ENCODE peak calls at places on chromosome 15, in nine cellular contexts. C, J, F, Z, O, D, P, A and Y are unnamed samples.

GRCh38 chr15:101455291-101455916 is 34.1 kb downstream of the PCSK6 start:
- DNase-seq in A (peak; percentile 63), C (no peak), J (no peak), Z (no peak), D (no peak), P (no peak), F (no peak), O (no peak), Y (no peak)

GRCh38 chr15:81061490-81062235 is 60.9 kb downstream of the TLNRD1 start:
- DNase-seq in O (no peak), J (no peak), Z (no peak), C (no peak), F (no peak), D (no peak), A (no peak), P (no peak), Y (no peak)

GRCh38 chr15:70781236-70781635 is 17.9 kb upstream of the UACA start:
- DNase-seq in C (no peak), P (no peak), J (no peak), O (no peak), Z (no peak), D (no peak), A (no peak), F (no peak), Y (no peak)

GRCh38 chr15:41878355-41878699 is 15.5 kb downstream of the SPTBN5 start:
- DNase-seq in P (no peak), C (no peak), D (peak; percentile 54), O (no peak), F (no peak), Z (no peak), A (no peak), J (no peak), Y (no peak)

GRCh38 chr15:83030021-83030420 is 18.6 kb upstream of the C15orf40 start:
- DNase-seq in F (no peak), C (no peak), Z (no peak), D (no peak), O (no peak), J (no peak), P (no peak), A (no peak), Y (no peak)

GRCh38 chr15:51672100-51672731 is 9.1 kb upstream of the SCG3 start:
- DNase-seq in J (no peak), A (peak; percentile 67), C (no peak), O (no peak), F (no peak), Z (no peak), P (no peak), D (no peak), Y (no peak)

GRCh38 chr15:48533982-48534381 is 111.5 kb downstream of the FBN1 start:
- DNase-seq in C (no peak), D (no peak), Z (no peak), P (no peak), J (no peak), O (no peak), F (no peak), A (no peak), Y (no peak)

GRCh38 chr15:40313531-40314398 is 6.0 kb upstream of the PLCB2 start:
- DNase-seq in O (no peak), Z (no peak), D (peak; percentile 89), P (peak; percentile 85), C (no peak), F (peak; percentile 74), J (peak; percentile 53), A (no peak), Y (peak; percentile 23)

GRCh38 chr15:51737538-51738305 is at the start of gene LYSMD2:
- DNase-seq in D (peak; percentile 78), Z (peak; percentile 64), O (no peak), C (peak; percentile 59), J (no peak), P (peak; percentile 79), F (peak; percentile 89), A (peak; percentile 74), Y (peak; percentile 81)

DNA sequence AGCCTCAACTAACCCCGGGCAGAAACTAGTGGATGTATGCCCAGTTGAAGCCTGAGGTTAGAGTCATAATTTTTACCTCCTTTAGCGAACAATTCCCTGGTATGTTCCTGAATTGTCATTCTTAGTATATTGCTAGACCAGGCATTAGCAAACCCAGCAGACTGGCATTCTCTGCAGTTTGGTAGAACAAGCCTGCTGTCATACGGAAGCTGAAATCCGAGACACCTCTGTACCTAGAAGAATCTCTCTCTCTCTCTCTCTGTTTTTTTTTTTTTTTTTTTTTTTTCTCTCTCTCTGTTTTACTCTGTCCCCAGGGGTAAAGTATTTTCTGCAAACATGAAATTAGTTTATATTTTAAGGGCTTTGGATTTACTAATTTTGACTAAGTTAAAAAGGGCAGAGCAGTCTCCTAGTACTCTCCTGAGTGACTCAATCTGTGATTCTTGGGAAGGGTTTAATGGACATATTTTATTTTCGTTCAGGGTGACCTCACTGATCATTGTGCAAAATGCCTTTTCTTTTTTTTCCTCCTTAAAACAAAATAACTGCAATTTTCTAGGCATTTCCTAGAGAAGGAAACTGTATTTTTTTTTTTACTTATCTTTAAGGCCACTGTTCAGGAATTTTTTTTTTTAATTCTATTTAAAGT is 133.6 kb upstream of the ICE2 start:
- DNase-seq in D (no peak), F (no peak), O (no peak), Z (no peak), J (no peak), A (no peak), P (no peak), C (no peak), Y (no peak)
- TF ChIP-seq EP300 in D (no peak), F (no peak), O (no peak), Z (no peak), J (no peak), A (no peak), P (no peak), C (no peak), Y (no peak)

GRCh38 chr15:92159906-92160841 is 233.5 kb upstream of the ST8SIA2 start:
- DNase-seq in O (no peak), Z (no peak), D (no peak), P (no peak), J (no peak), F (no peak), A (no peak), C (no peak), Y (no peak)

GRCh38 chr15:92158426-92158825 is 235.3 kb upstream of the ST8SIA2 start:
- DNase-seq in C (peak; percentile 59), O (peak; percentile 13), Z (no peak), A (no peak), P (no peak), D (peak; percentile 46), J (no peak), F (no peak), Y (no peak)

GRCh38 chr15:92157666-92158298 is 235.9 kb upstream of the ST8SIA2 start:
- DNase-seq in F (no peak), A (no peak), C (no peak), J (no peak), Z (no peak), P (no peak), D (no peak), O (no peak), Y (no peak)

GRCh38 chr15:92161039-92161670 is 232.5 kb upstream of the ST8SIA2 start:
- DNase-seq in Z (no peak), C (no peak), F (no peak), A (no peak), O (peak; percentile 80), J (no peak), D (no peak), P (no peak), Y (no peak)

GRCh38 chr15:92159481-92159880 is 234.2 kb upstream of the ST8SIA2 start:
- DNase-seq in F (no peak), Z (no peak), P (no peak), D (no peak), C (no peak), O (no peak), A (no peak), J (no peak), Y (no peak)
- H3K4me3 ChIP-seq in F (no peak overlapping the region), Z (no peak overlapping the region), P (no peak overlapping the region), D (no peak overlapping the region), C (no peak overlapping the region), O (no peak overlapping the region), A (no peak overlapping the region), J (no peak overlapping the region), Y (no peak overlapping the region)

GRCh38 chr15:25954398-25954797 is 91.3 kb upstream of the ATP10A start:
- DNase-seq in Z (no peak), D (no peak), J (no peak), P (no peak), A (no peak), C (no peak), F (no peak), O (no peak), Y (no peak)
- H3K4me1 ChIP-seq in Z (no peaks in the 10 kb centered on the region), D (no peaks in the 10 kb centered on the region), J (no peaks in the 10 kb centered on the region), P (no peaks in the 10 kb centered on the region), A (no peaks in the 10 kb centered on the region), C (no peaks in the 10 kb centered on the region), F (no peaks in the 10 kb centered on the region), O (no peaks in the 10 kb centered on the region), Y (no peaks in the 10 kb centered on the region)

DNA sequence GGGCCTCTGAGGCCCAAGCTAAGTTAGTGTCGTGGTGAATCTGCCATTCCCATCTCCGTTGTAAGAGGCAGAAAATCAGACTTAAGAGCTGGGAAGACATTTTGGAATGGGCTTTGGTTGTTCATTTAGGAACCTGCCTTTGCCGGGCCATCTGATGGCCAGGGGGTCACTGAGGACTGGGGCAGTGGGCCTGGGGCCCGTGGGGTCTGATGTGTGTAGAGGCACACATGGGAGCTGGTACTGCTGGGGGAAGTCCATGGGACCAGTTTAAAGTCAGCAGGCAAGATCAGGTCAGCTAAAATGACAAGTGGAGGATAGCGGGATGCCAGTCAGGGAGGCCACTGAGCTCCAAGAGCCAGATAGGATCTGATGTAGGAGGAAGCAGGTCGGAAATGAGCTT is 38.3 kb upstream of the RGMA start:
- DNase-seq in O (no peak), A (no peak), C (no peak), F (no peak), D (no peak), P (no peak), J (no peak), Z (no peak), Y (no peak)
- TF ChIP-seq EP300 in O (no peak), A (no peak), C (no peak), F (no peak), D (no peak), P (no peak), J (no peak), Z (no peak), Y (no peak)

GRCh38 chr15:74788716-74789151 is 6.9 kb downstream of the CSK start:
- DNase-seq in A (no peak), D (no peak), J (no peak), O (peak; percentile 92), C (no peak), Z (no peak), P (peak; percentile 61), F (no peak), Y (no peak)
- H3K4me3 ChIP-seq in A (no peak overlapping the region), D (no peak overlapping the region), J (no peak overlapping the region), O (peak overlapping the region; percentile 77), C (no peak overlapping the region), Z (peak overlapping the region; percentile 30), P (no peak overlapping the region), F (no peak overlapping the region), Y (no peak overlapping the region)

GRCh38 chr15:89103481-89104171 is 15.4 kb downstream of the ABHD2 start:
- DNase-seq in C (no peak), A (no peak), O (no peak), D (no peak), F (peak; percentile 53), P (no peak), J (no peak), Z (no peak), Y (no peak)
- H3K4me1 ChIP-seq in C (peaks cover 96% of the 10 kb centered on the region), A (peaks cover 29% of the 10 kb centered on the region), O (peaks cover 9% of the 10 kb centered on the region), D (peaks cover 98% of the 10 kb centered on the region), F (peaks cover 100% of the 10 kb centered on the region), P (peaks cover 42% of the 10 kb centered on the region), J (peaks cover 57% of the 10 kb centered on the region), Z (peaks cover 29% of the 10 kb centered on the region), Y (peaks cover 37% of the 10 kb centered on the region)